ENCODE peak calls at places on chromosomes 11 and 22, in nine cellular contexts. One of them, this sample, is unnamed.

GRCh38 chr11:57094206-57094940 is 87.4 kb upstream of the LRRC55 start:
- DNase-seq in astrocyte of the spinal cord: no peak
- DNase-seq in HCT116: no peak
- DNase-seq in SW 1271: no peak
- DNase-seq in stimulated activated CD8-positive, alpha-beta memory T cell treated with anti-CD3 and anti-CD28 coated beads, Interleukin-7, amount 100 ng/mL, for 24 hours: no peak
- DNase-seq in IMR-90: peak
- DNase-seq in CD8-positive, alpha-beta memory T cell: no peak
- DNase-seq in sigmoid colon: no peak
- DNase-seq in globus pallidus: no peak
- DNase-seq in this sample: no peak

GRCh38 chr22:38305481-38306448 is 11.5 kb downstream of the CSNK1E start:
- DNase-seq in astrocyte of the spinal cord: peak
- DNase-seq in HCT116: no peak
- DNase-seq in SW 1271: no peak
- DNase-seq in stimulated activated CD8-positive, alpha-beta memory T cell treated with anti-CD3 and anti-CD28 coated beads, Interleukin-7, amount 100 ng/mL, for 24 hours: no peak
- DNase-seq in IMR-90: peak
- DNase-seq in CD8-positive, alpha-beta memory T cell: peak
- DNase-seq in sigmoid colon: no peak
- DNase-seq in globus pallidus: no peak
- DNase-seq in this sample: no peak

GRCh38 chr11:15208570-15209222 is 94.0 kb downstream of the INSC start:
- DNase-seq in astrocyte of the spinal cord: peak
- DNase-seq in HCT116: peak
- DNase-seq in SW 1271: no peak
- DNase-seq in stimulated activated CD8-positive, alpha-beta memory T cell treated with anti-CD3 and anti-CD28 coated beads, Interleukin-7, amount 100 ng/mL, for 24 hours: peak
- DNase-seq in IMR-90: peak
- DNase-seq in CD8-positive, alpha-beta memory T cell: peak
- DNase-seq in sigmoid colon: peak
- DNase-seq in globus pallidus: peak
- DNase-seq in this sample: peak

GRCh38 chr22:37080438-37080837 is 28.9 kb downstream of the KCTD17 start:
- DNase-seq in astrocyte of the spinal cord: no peak
- DNase-seq in HCT116: no peak
- DNase-seq in SW 1271: no peak
- DNase-seq in stimulated activated CD8-positive, alpha-beta memory T cell treated with anti-CD3 and anti-CD28 coated beads, Interleukin-7, amount 100 ng/mL, for 24 hours: no peak
- DNase-seq in IMR-90: no peak
- DNase-seq in CD8-positive, alpha-beta memory T cell: no peak
- DNase-seq in sigmoid colon: no peak
- DNase-seq in globus pallidus: no peak
- DNase-seq in this sample: no peak

GRCh38 chr11:45204761-45205160 is 58.3 kb downstream of the PRDM11 start:
- DNase-seq in astrocyte of the spinal cord: no peak
- DNase-seq in HCT116: no peak
- DNase-seq in SW 1271: no peak
- DNase-seq in stimulated activated CD8-positive, alpha-beta memory T cell treated with anti-CD3 and anti-CD28 coated beads, Interleukin-7, amount 100 ng/mL, for 24 hours: no peak
- DNase-seq in IMR-90: no peak
- DNase-seq in CD8-positive, alpha-beta memory T cell: no peak
- DNase-seq in sigmoid colon: no peak
- DNase-seq in globus pallidus: no peak
- DNase-seq in this sample: no peak

GRCh38 chr11:132115454-132115853 is 745.0 kb downstream of the NTM start:
- DNase-seq in astrocyte of the spinal cord: peak
- DNase-seq in HCT116: no peak
- DNase-seq in SW 1271: no peak
- DNase-seq in stimulated activated CD8-positive, alpha-beta memory T cell treated with anti-CD3 and anti-CD28 coated beads, Interleukin-7, amount 100 ng/mL, for 24 hours: no peak
- DNase-seq in IMR-90: peak
- DNase-seq in CD8-positive, alpha-beta memory T cell: no peak
- DNase-seq in sigmoid colon: no peak
- DNase-seq in globus pallidus: no peak
- DNase-seq in this sample: no peak

GRCh38 chr11:134139873-134140331 is 71.0 kb downstream of the JAM3 start:
- DNase-seq in astrocyte of the spinal cord: peak
- DNase-seq in HCT116: peak
- DNase-seq in SW 1271: no peak
- DNase-seq in stimulated activated CD8-positive, alpha-beta memory T cell treated with anti-CD3 and anti-CD28 coated beads, Interleukin-7, amount 100 ng/mL, for 24 hours: no peak
- DNase-seq in IMR-90: peak
- DNase-seq in CD8-positive, alpha-beta memory T cell: peak
- DNase-seq in sigmoid colon: peak
- DNase-seq in globus pallidus: peak
- DNase-seq in this sample: peak

GRCh38 chr22:46362221-46362933 is 26.9 kb downstream of the TRMU start:
- DNase-seq in astrocyte of the spinal cord: no peak
- DNase-seq in HCT116: no peak
- DNase-seq in SW 1271: no peak
- DNase-seq in stimulated activated CD8-positive, alpha-beta memory T cell treated with anti-CD3 and anti-CD28 coated beads, Interleukin-7, amount 100 ng/mL, for 24 hours: no peak
- DNase-seq in IMR-90: peak
- DNase-seq in CD8-positive, alpha-beta memory T cell: no peak
- DNase-seq in sigmoid colon: no peak
- DNase-seq in globus pallidus: no peak
- DNase-seq in this sample: no peak

GRCh38 chr11:119389611-119390254 is 8.2 kb upstream of the USP2 start:
- DNase-seq in astrocyte of the spinal cord: no peak
- DNase-seq in HCT116: no peak
- DNase-seq in SW 1271: no peak
- DNase-seq in stimulated activated CD8-positive, alpha-beta memory T cell treated with anti-CD3 and anti-CD28 coated beads, Interleukin-7, amount 100 ng/mL, for 24 hours: no peak
- DNase-seq in IMR-90: no peak
- DNase-seq in CD8-positive, alpha-beta memory T cell: no peak
- DNase-seq in sigmoid colon: no peak
- DNase-seq in globus pallidus: no peak
- DNase-seq in this sample: no peak

GRCh38 chr11:30285416-30286121 is 37.3 kb upstream of the ARL14EP start:
- DNase-seq in astrocyte of the spinal cord: no peak
- DNase-seq in HCT116: no peak
- DNase-seq in SW 1271: no peak
- DNase-seq in stimulated activated CD8-positive, alpha-beta memory T cell treated with anti-CD3 and anti-CD28 coated beads, Interleukin-7, amount 100 ng/mL, for 24 hours: no peak
- DNase-seq in IMR-90: no peak
- DNase-seq in CD8-positive, alpha-beta memory T cell: no peak
- DNase-seq in sigmoid colon: no peak
- DNase-seq in globus pallidus: no peak
- DNase-seq in this sample: no peak

GRCh38 chr11:7281083-7281482 is 29.4 kb downstream of the SYT9 start:
- DNase-seq in astrocyte of the spinal cord: no peak
- DNase-seq in HCT116: no peak
- DNase-seq in SW 1271: peak
- DNase-seq in stimulated activated CD8-positive, alpha-beta memory T cell treated with anti-CD3 and anti-CD28 coated beads, Interleukin-7, amount 100 ng/mL, for 24 hours: no peak
- DNase-seq in IMR-90: no peak
- DNase-seq in CD8-positive, alpha-beta memory T cell: no peak
- DNase-seq in sigmoid colon: no peak
- DNase-seq in globus pallidus: no peak
- DNase-seq in this sample: peak

GRCh38 chr11:122671270-122671906 is 15.9 kb downstream of the UBASH3B start:
- DNase-seq in astrocyte of the spinal cord: no peak
- DNase-seq in HCT116: no peak
- DNase-seq in SW 1271: no peak
- DNase-seq in stimulated activated CD8-positive, alpha-beta memory T cell treated with anti-CD3 and anti-CD28 coated beads, Interleukin-7, amount 100 ng/mL, for 24 hours: no peak
- DNase-seq in IMR-90: peak
- DNase-seq in CD8-positive, alpha-beta memory T cell: no peak
- DNase-seq in sigmoid colon: no peak
- DNase-seq in globus pallidus: no peak
- DNase-seq in this sample: no peak

GRCh38 chr11:131724436-131724995 is 354.1 kb downstream of the NTM start:
- DNase-seq in astrocyte of the spinal cord: no peak
- DNase-seq in HCT116: no peak
- DNase-seq in SW 1271: no peak
- DNase-seq in stimulated activated CD8-positive, alpha-beta memory T cell treated with anti-CD3 and anti-CD28 coated beads, Interleukin-7, amount 100 ng/mL, for 24 hours: no peak
- DNase-seq in IMR-90: no peak
- DNase-seq in CD8-positive, alpha-beta memory T cell: no peak
- DNase-seq in sigmoid colon: no peak
- DNase-seq in globus pallidus: no peak
- DNase-seq in this sample: no peak

GRCh38 chr11:69721745-69722144 is 17.9 kb upstream of the FGF19 start:
- DNase-seq in astrocyte of the spinal cord: no peak
- DNase-seq in HCT116: no peak
- DNase-seq in SW 1271: no peak
- DNase-seq in stimulated activated CD8-positive, alpha-beta memory T cell treated with anti-CD3 and anti-CD28 coated beads, Interleukin-7, amount 100 ng/mL, for 24 hours: no peak
- DNase-seq in IMR-90: no peak
- DNase-seq in CD8-positive, alpha-beta memory T cell: no peak
- DNase-seq in sigmoid colon: no peak
- DNase-seq in globus pallidus: no peak
- DNase-seq in this sample: no peak

GRCh38 chr22:36930041-36930935 is 16.9 kb downstream of the CSF2RB start:
- DNase-seq in astrocyte of the spinal cord: no peak
- DNase-seq in HCT116: no peak
- DNase-seq in SW 1271: no peak
- DNase-seq in stimulated activated CD8-positive, alpha-beta memory T cell treated with anti-CD3 and anti-CD28 coated beads, Interleukin-7, amount 100 ng/mL, for 24 hours: no peak
- DNase-seq in IMR-90: no peak
- DNase-seq in CD8-positive, alpha-beta memory T cell: no peak
- DNase-seq in sigmoid colon: no peak
- DNase-seq in globus pallidus: no peak
- DNase-seq in this sample: no peak

GRCh38 chr11:8019671-8020597 is 32.8 kb downstream of the EIF3F start:
- DNase-seq in astrocyte of the spinal cord: peak
- DNase-seq in HCT116: no peak
- DNase-seq in SW 1271: no peak
- DNase-seq in stimulated activated CD8-positive, alpha-beta memory T cell treated with anti-CD3 and anti-CD28 coated beads, Interleukin-7, amount 100 ng/mL, for 24 hours: no peak
- DNase-seq in IMR-90: peak
- DNase-seq in CD8-positive, alpha-beta memory T cell: peak
- DNase-seq in sigmoid colon: no peak
- DNase-seq in globus pallidus: no peak
- DNase-seq in this sample: peak

GRCh38 chr22:46587492-46588278 is 32.5 kb upstream of the GRAMD4 start:
- DNase-seq in astrocyte of the spinal cord: no peak
- DNase-seq in HCT116: no peak
- DNase-seq in SW 1271: no peak
- DNase-seq in stimulated activated CD8-positive, alpha-beta memory T cell treated with anti-CD3 and anti-CD28 coated beads, Interleukin-7, amount 100 ng/mL, for 24 hours: no peak
- DNase-seq in IMR-90: no peak
- DNase-seq in CD8-positive, alpha-beta memory T cell: no peak
- DNase-seq in sigmoid colon: no peak
- DNase-seq in globus pallidus: no peak
- DNase-seq in this sample: no peak